ENCODE peak calls at places on chromosomes 4 and X, in nine cellular contexts. A is cerebellar nuclear complex, V is T-cell, O is AG04449, Y is fibroblast of gingiva, K is sciatic nerve, D is AG09309, Q is NCI-H69, X is AML-193. S is an unnamed sample.

GRCh38 chr4:153010137-153010536 is 74.0 kb downstream of the FHDC1 start:
- DNase-seq in Y (no peak), A (no peak), V (no peak), O (no peak), K (no peak), X (no peak), D (no peak), Q (no peak), S (no peak)

GRCh38 chr4:158788608-158789007 is 19.8 kb downstream of the FNIP2 start:
- DNase-seq in X (no peak), D (no peak), A (no peak), O (no peak), K (no peak), V (no peak), Q (no peak), Y (no peak), S (peak; percentile 11)

GRCh38 chr4:184237612-184238011 is 19.9 kb upstream of the ENPP6 start:
- DNase-seq in Y (no peak), X (no peak), A (no peak), V (no peak), D (no peak), O (no peak), Q (no peak), K (no peak), S (no peak)

GRCh38 chr4:118345813-118346212 is 7.0 kb downstream of the PRSS12 start:
- DNase-seq in Q (peak; percentile 74), A (no peak), O (no peak), X (no peak), Y (no peak), D (no peak), V (no peak), K (no peak), S (no peak)

GRCh38 chrX:47723689-47724088 is 64.7 kb upstream of the UXT start:
- DNase-seq in Q (peak; percentile 3), O (no peak), D (no peak), V (no peak), A (no peak), K (no peak), Y (no peak), X (no peak), S (no peak)

GRCh38 chr4:166169111-166169510 is 296.1 kb downstream of the TLL1 start:
- DNase-seq in A (no peak), K (no peak), D (no peak), Q (peak; percentile 48), O (no peak), Y (no peak), V (no peak), X (peak; percentile 2), S (no peak)

GRCh38 chrX:119605398-119605738 is 856 bp downstream of the NKRF start:
- DNase-seq in K (no peak), A (no peak), D (no peak), Q (peak; percentile 33), V (no peak), X (no peak), Y (no peak), O (no peak), S (no peak)

GRCh38 chrX:42140320-42140719 is 217.0 kb upstream of the CASK start:
- DNase-seq in D (no peak), K (no peak), Y (no peak), A (no peak), V (no peak), X (no peak), O (no peak), Q (no peak), S (no peak)

GRCh38 chr4:168387091-168387490 is 68.5 kb upstream of the DDX60 start:
- DNase-seq in A (no peak), X (no peak), Q (peak; percentile 4), V (no peak), K (no peak), D (no peak), O (no peak), Y (no peak), S (no peak)

GRCh38 chr4:16685536-16685935 is 212.9 kb downstream of the LDB2 start:
- DNase-seq in Y (no peak), V (no peak), Q (no peak), D (no peak), O (peak; percentile 90), A (no peak), X (no peak), K (no peak), S (no peak)

GRCh38 chr4:28350485-28350884 is 1489.8 kb downstream of the STIM2 start:
- DNase-seq in K (no peak), V (no peak), Y (no peak), O (no peak), D (peak; percentile 57), X (no peak), A (no peak), Q (peak; percentile 13), S (no peak)

GRCh38 chr4:73832651-73833237 is 3.7 kb upstream of the CXCL6 start:
- DNase-seq in K (no peak), Q (no peak), V (no peak), O (no peak), A (no peak), X (no peak), D (no peak), Y (no peak), S (no peak)

GRCh38 chr4:1209821-1210220 is 37.4 kb upstream of the SPON2 start:
- DNase-seq in Y (peak; percentile 68), K (peak; percentile 85), A (no peak), Q (no peak), X (no peak), D (no peak), O (no peak), V (no peak), S (no peak)

GRCh38 chrX:31487946-31488345 is 416.1 kb upstream of the FTHL17 start:
- DNase-seq in X (no peak), V (no peak), Q (no peak), K (no peak), A (no peak), Y (no peak), D (no peak), O (no peak), S (no peak)

GRCh38 chrX:125507119-125507518 is 187.4 kb downstream of the TEX13C start:
- DNase-seq in Q (no peak), V (no peak), X (no peak), Y (peak; percentile 0), D (no peak), O (no peak), A (no peak), K (no peak), S (no peak)

GRCh38 chrX:21932277-21932996 is 8.1 kb upstream of the SMS start:
- DNase-seq in O (no peak), A (no peak), K (no peak), Q (no peak), Y (peak; percentile 78), V (no peak), D (peak; percentile 80), X (peak; percentile 9), S (no peak)

GRCh38 chrX:48683411-48683982 is at the start of gene WAS:
- DNase-seq in Y (no peak), O (no peak), A (no peak), X (peak; percentile 60), V (no peak), D (no peak), Q (no peak), K (no peak), S (peak; percentile 71)

GRCh38 chr4:80532674-80533333 is 197.3 kb downstream of the CFAP299 start:
- DNase-seq in A (no peak), X (no peak), O (no peak), K (no peak), Q (peak; percentile 76), Y (no peak), D (no peak), V (no peak), S (no peak)

GRCh38 chrX:108590496-108590895 is 145.9 kb downstream of the IRS4 start:
- DNase-seq in D (no peak), V (no peak), Y (no peak), X (no peak), K (no peak), A (no peak), O (no peak), Q (no peak), S (no peak)

GRCh38 chr4:4308800-4309441 is 18.9 kb downstream of the ZBTB49 start:
- DNase-seq in K (peak; percentile 25), Y (peak; percentile 39), A (no peak), V (no peak), Q (no peak), O (peak; percentile 67), D (peak; percentile 57), X (no peak), S (no peak)

GRCh38 chrX:10794203-10794630 is 173.8 kb upstream of the MID1 start:
- DNase-seq in K (no peak), D (no peak), Q (no peak), O (no peak), X (no peak), V (no peak), Y (no peak), A (no peak), S (no peak)

GRCh38 chr4:90606781-90607180 is 479.6 kb downstream of the CCSER1 start:
- DNase-seq in V (no peak), D (no peak), O (no peak), X (no peak), A (no peak), K (no peak), Y (no peak), Q (no peak), S (no peak)

GRCh38 chr4:129254526-129254925 is 158.6 kb downstream of the C4orf33 start:
- DNase-seq in Y (no peak), O (no peak), K (no peak), A (no peak), Q (no peak), V (no peak), X (no peak), D (no peak), S (no peak)

GRCh38 chrX:136207546-136207945 is 43.7 kb downstream of the MAP7D3 start:
- DNase-seq in K (no peak), O (no peak), X (no peak), A (no peak), V (no peak), Q (no peak), Y (no peak), D (no peak), S (no peak)

GRCh38 chr4:104591505-104591904 is 96.8 kb upstream of the CXXC4 start:
- DNase-seq in A (no peak), D (no peak), Y (no peak), O (no peak), X (no peak), V (no peak), K (no peak), Q (peak; percentile 97), S (no peak)

GRCh38 chr4:88106205-88106604 is 52.2 kb downstream of the ABCG2 start:
- DNase-seq in V (no peak), D (no peak), O (no peak), Y (no peak), A (no peak), K (no peak), X (no peak), Q (no peak), S (no peak)

GRCh38 chrX:3443186-3443585 is 96.7 kb upstream of the MXRA5 start:
- DNase-seq in D (no peak), X (no peak), V (no peak), O (no peak), K (no peak), A (no peak), Q (no peak), Y (no peak), S (no peak)

GRCh38 chr4:2930135-2930805 is 32.9 kb downstream of the NOP14 start:
- DNase-seq in V (no peak), A (no peak), Y (no peak), Q (no peak), X (no peak), K (peak; percentile 58), D (no peak), O (no peak), S (no peak)

GRCh38 chr4:99447079-99447478 is 11.9 kb upstream of the ADH7 start:
- DNase-seq in V (no peak), X (no peak), Q (peak; percentile 5), K (no peak), A (no peak), O (peak; percentile 4), Y (peak; percentile 86), D (peak; percentile 23), S (no peak)

GRCh38 chr4:9762823-9763475 is 18.5 kb upstream of the DRD5 start:
- DNase-seq in Q (peak; percentile 64), K (peak; percentile 70), V (no peak), A (no peak), O (peak; percentile 4), Y (peak; percentile 56), D (peak; percentile 25), X (peak; percentile 58), S (peak; percentile 6)

S was measured in GF-D8.